ENCODE peak calls at places on chromosomes 6 and 20, in eight cellular contexts. One of them, this sample, is unnamed.

GRCh38 chr6:144285798-144286502 is 815 bp downstream of the UTRN start:
- DNase-seq in cardiac fibroblast: peak; percentile 49
- DNase-seq in GM19239: peak; percentile 29
- DNase-seq in activated T-helper 9 cell treated with anti-CD3 and anti-CD28 coated beads, Interleukin-2, amount 50 U/mL, for 16 hours: no peak
- DNase-seq in stimulated activated naive CD8-positive, alpha-beta T cell treated with anti-CD3 and anti-CD28 coated beads, Interleukin-15, Interleukin-2, amounts not matched to agents 100 U/mL and 50 U/mL, for 24 hours: peak; percentile 42
- DNase-seq in Panc1: no peak
- DNase-seq in transverse colon: peak; percentile 78
- DNase-seq in iPS-NIHi11: peak; percentile 52
- DNase-seq in this sample: no peak

GRCh38 chr6:127247114-127248096 is 19.3 kb upstream of the RNF146 start:
- DNase-seq in cardiac fibroblast: no peak
- DNase-seq in GM19239: no peak
- DNase-seq in activated T-helper 9 cell treated with anti-CD3 and anti-CD28 coated beads, Interleukin-2, amount 50 U/mL, for 16 hours: no peak
- DNase-seq in stimulated activated naive CD8-positive, alpha-beta T cell treated with anti-CD3 and anti-CD28 coated beads, Interleukin-15, Interleukin-2, amounts not matched to agents 100 U/mL and 50 U/mL, for 24 hours: no peak
- DNase-seq in Panc1: no peak
- DNase-seq in transverse colon: no peak
- DNase-seq in iPS-NIHi11: no peak
- DNase-seq in this sample: no peak

GRCh38 chr6:118776607-118777549 is 117.1 kb upstream of the ASF1A start:
- DNase-seq in cardiac fibroblast: peak; percentile 89
- DNase-seq in GM19239: peak; percentile 46
- DNase-seq in activated T-helper 9 cell treated with anti-CD3 and anti-CD28 coated beads, Interleukin-2, amount 50 U/mL, for 16 hours: peak; percentile 41
- DNase-seq in stimulated activated naive CD8-positive, alpha-beta T cell treated with anti-CD3 and anti-CD28 coated beads, Interleukin-15, Interleukin-2, amounts not matched to agents 100 U/mL and 50 U/mL, for 24 hours: peak; percentile 66
- DNase-seq in Panc1: peak; percentile 75
- DNase-seq in transverse colon: peak; percentile 59
- DNase-seq in iPS-NIHi11: peak; percentile 68
- DNase-seq in this sample: peak; percentile 77

GRCh38 chr6:125325586-125325985 is 23.8 kb upstream of the HDDC2 start:
- DNase-seq in cardiac fibroblast: no peak
- DNase-seq in GM19239: no peak
- DNase-seq in activated T-helper 9 cell treated with anti-CD3 and anti-CD28 coated beads, Interleukin-2, amount 50 U/mL, for 16 hours: no peak
- DNase-seq in stimulated activated naive CD8-positive, alpha-beta T cell treated with anti-CD3 and anti-CD28 coated beads, Interleukin-15, Interleukin-2, amounts not matched to agents 100 U/mL and 50 U/mL, for 24 hours: no peak
- DNase-seq in Panc1: no peak
- DNase-seq in transverse colon: no peak
- DNase-seq in iPS-NIHi11: no peak
- DNase-seq in this sample: no peak

GRCh38 chr20:11403711-11404110 is 514.0 kb upstream of the BTBD3 start:
- DNase-seq in cardiac fibroblast: peak; percentile 39
- DNase-seq in GM19239: no peak
- DNase-seq in activated T-helper 9 cell treated with anti-CD3 and anti-CD28 coated beads, Interleukin-2, amount 50 U/mL, for 16 hours: no peak
- DNase-seq in stimulated activated naive CD8-positive, alpha-beta T cell treated with anti-CD3 and anti-CD28 coated beads, Interleukin-15, Interleukin-2, amounts not matched to agents 100 U/mL and 50 U/mL, for 24 hours: no peak
- DNase-seq in Panc1: no peak
- DNase-seq in transverse colon: no peak
- DNase-seq in iPS-NIHi11: no peak
- DNase-seq in this sample: no peak

GRCh38 chr6:136696238-136696637 is 96.0 kb downstream of the MAP3K5 start:
- DNase-seq in cardiac fibroblast: peak; percentile 32
- DNase-seq in GM19239: no peak
- DNase-seq in activated T-helper 9 cell treated with anti-CD3 and anti-CD28 coated beads, Interleukin-2, amount 50 U/mL, for 16 hours: no peak
- DNase-seq in stimulated activated naive CD8-positive, alpha-beta T cell treated with anti-CD3 and anti-CD28 coated beads, Interleukin-15, Interleukin-2, amounts not matched to agents 100 U/mL and 50 U/mL, for 24 hours: no peak
- DNase-seq in Panc1: no peak
- DNase-seq in transverse colon: no peak
- DNase-seq in iPS-NIHi11: no peak
- DNase-seq in this sample: no peak

GRCh38 chr20:18506744-18507143 is 996 bp upstream of the SEC23B start:
- DNase-seq in cardiac fibroblast: no peak
- DNase-seq in GM19239: no peak
- DNase-seq in activated T-helper 9 cell treated with anti-CD3 and anti-CD28 coated beads, Interleukin-2, amount 50 U/mL, for 16 hours: no peak
- DNase-seq in stimulated activated naive CD8-positive, alpha-beta T cell treated with anti-CD3 and anti-CD28 coated beads, Interleukin-15, Interleukin-2, amounts not matched to agents 100 U/mL and 50 U/mL, for 24 hours: peak; percentile 6
- DNase-seq in Panc1: no peak
- DNase-seq in transverse colon: peak; percentile 10
- DNase-seq in iPS-NIHi11: no peak
- DNase-seq in this sample: no peak

GRCh38 chr6:32685603-32686002 is 19.1 kb upstream of the HLA-DQB1 start:
- DNase-seq in cardiac fibroblast: no peak
- DNase-seq in GM19239: peak; percentile 22
- DNase-seq in activated T-helper 9 cell treated with anti-CD3 and anti-CD28 coated beads, Interleukin-2, amount 50 U/mL, for 16 hours: no peak
- DNase-seq in stimulated activated naive CD8-positive, alpha-beta T cell treated with anti-CD3 and anti-CD28 coated beads, Interleukin-15, Interleukin-2, amounts not matched to agents 100 U/mL and 50 U/mL, for 24 hours: peak; percentile 15
- DNase-seq in Panc1: no peak
- DNase-seq in transverse colon: no peak
- DNase-seq in iPS-NIHi11: no peak
- DNase-seq in this sample: no peak

GRCh38 chr6:45454008-45454911 is 76.5 kb upstream of the SUPT3H start:
- DNase-seq in cardiac fibroblast: peak; percentile 52
- DNase-seq in GM19239: no peak
- DNase-seq in activated T-helper 9 cell treated with anti-CD3 and anti-CD28 coated beads, Interleukin-2, amount 50 U/mL, for 16 hours: no peak
- DNase-seq in stimulated activated naive CD8-positive, alpha-beta T cell treated with anti-CD3 and anti-CD28 coated beads, Interleukin-15, Interleukin-2, amounts not matched to agents 100 U/mL and 50 U/mL, for 24 hours: no peak
- DNase-seq in Panc1: peak; percentile 67
- DNase-seq in transverse colon: no peak
- DNase-seq in iPS-NIHi11: no peak
- DNase-seq in this sample: peak; percentile 78

GRCh38 chr20:16701296-16701695 is 28.5 kb upstream of the SNRPB2 start:
- DNase-seq in cardiac fibroblast: no peak
- DNase-seq in GM19239: no peak
- DNase-seq in activated T-helper 9 cell treated with anti-CD3 and anti-CD28 coated beads, Interleukin-2, amount 50 U/mL, for 16 hours: no peak
- DNase-seq in stimulated activated naive CD8-positive, alpha-beta T cell treated with anti-CD3 and anti-CD28 coated beads, Interleukin-15, Interleukin-2, amounts not matched to agents 100 U/mL and 50 U/mL, for 24 hours: peak; percentile 9
- DNase-seq in Panc1: peak; percentile 1
- DNase-seq in transverse colon: no peak
- DNase-seq in iPS-NIHi11: peak; percentile 36
- DNase-seq in this sample: no peak

GRCh38 chr6:118580585-118581419 is 32.7 kb downstream of the PLN start:
- DNase-seq in cardiac fibroblast: peak; percentile 95
- DNase-seq in GM19239: peak; percentile 9
- DNase-seq in activated T-helper 9 cell treated with anti-CD3 and anti-CD28 coated beads, Interleukin-2, amount 50 U/mL, for 16 hours: no peak
- DNase-seq in stimulated activated naive CD8-positive, alpha-beta T cell treated with anti-CD3 and anti-CD28 coated beads, Interleukin-15, Interleukin-2, amounts not matched to agents 100 U/mL and 50 U/mL, for 24 hours: no peak
- DNase-seq in Panc1: peak; percentile 17
- DNase-seq in transverse colon: no peak
- DNase-seq in iPS-NIHi11: peak; percentile 75
- DNase-seq in this sample: peak; percentile 67

GRCh38 chr6:118739976-118740771 is 88.8 kb upstream of the CEP85L start:
- DNase-seq in cardiac fibroblast: peak; percentile 44
- DNase-seq in GM19239: no peak
- DNase-seq in activated T-helper 9 cell treated with anti-CD3 and anti-CD28 coated beads, Interleukin-2, amount 50 U/mL, for 16 hours: no peak
- DNase-seq in stimulated activated naive CD8-positive, alpha-beta T cell treated with anti-CD3 and anti-CD28 coated beads, Interleukin-15, Interleukin-2, amounts not matched to agents 100 U/mL and 50 U/mL, for 24 hours: no peak
- DNase-seq in Panc1: no peak
- DNase-seq in transverse colon: no peak
- DNase-seq in iPS-NIHi11: no peak
- DNase-seq in this sample: peak; percentile 39

GRCh38 chr20:32163951-32164350 is 43.6 kb downstream of the PLAGL2 start:
- DNase-seq in cardiac fibroblast: no peak
- DNase-seq in GM19239: no peak
- DNase-seq in activated T-helper 9 cell treated with anti-CD3 and anti-CD28 coated beads, Interleukin-2, amount 50 U/mL, for 16 hours: no peak
- DNase-seq in stimulated activated naive CD8-positive, alpha-beta T cell treated with anti-CD3 and anti-CD28 coated beads, Interleukin-15, Interleukin-2, amounts not matched to agents 100 U/mL and 50 U/mL, for 24 hours: no peak
- DNase-seq in Panc1: no peak
- DNase-seq in transverse colon: no peak
- DNase-seq in iPS-NIHi11: no peak
- DNase-seq in this sample: no peak

GRCh38 chr20:46324960-46325703 is 16.8 kb upstream of the CDH22 start:
- DNase-seq in cardiac fibroblast: peak; percentile 54
- DNase-seq in GM19239: no peak
- DNase-seq in activated T-helper 9 cell treated with anti-CD3 and anti-CD28 coated beads, Interleukin-2, amount 50 U/mL, for 16 hours: no peak
- DNase-seq in stimulated activated naive CD8-positive, alpha-beta T cell treated with anti-CD3 and anti-CD28 coated beads, Interleukin-15, Interleukin-2, amounts not matched to agents 100 U/mL and 50 U/mL, for 24 hours: peak; percentile 12
- DNase-seq in Panc1: no peak
- DNase-seq in transverse colon: no peak
- DNase-seq in iPS-NIHi11: peak; percentile 55
- DNase-seq in this sample: no peak

GRCh38 chr20:42763015-42763414 is 426.7 kb downstream of the PTPRT start:
- DNase-seq in cardiac fibroblast: no peak
- DNase-seq in GM19239: no peak
- DNase-seq in activated T-helper 9 cell treated with anti-CD3 and anti-CD28 coated beads, Interleukin-2, amount 50 U/mL, for 16 hours: no peak
- DNase-seq in stimulated activated naive CD8-positive, alpha-beta T cell treated with anti-CD3 and anti-CD28 coated beads, Interleukin-15, Interleukin-2, amounts not matched to agents 100 U/mL and 50 U/mL, for 24 hours: no peak
- DNase-seq in Panc1: no peak
- DNase-seq in transverse colon: no peak
- DNase-seq in iPS-NIHi11: no peak
- DNase-seq in this sample: no peak

GRCh38 chr6:43903739-43904290 is 133.8 kb downstream of the VEGFA start:
- DNase-seq in cardiac fibroblast: no peak
- DNase-seq in GM19239: no peak
- DNase-seq in activated T-helper 9 cell treated with anti-CD3 and anti-CD28 coated beads, Interleukin-2, amount 50 U/mL, for 16 hours: no peak
- DNase-seq in stimulated activated naive CD8-positive, alpha-beta T cell treated with anti-CD3 and anti-CD28 coated beads, Interleukin-15, Interleukin-2, amounts not matched to agents 100 U/mL and 50 U/mL, for 24 hours: no peak
- DNase-seq in Panc1: no peak
- DNase-seq in transverse colon: no peak
- DNase-seq in iPS-NIHi11: no peak
- DNase-seq in this sample: no peak

GRCh38 chr6:137827977-137828815 is 38.9 kb upstream of the TNFAIP3 start:
- DNase-seq in cardiac fibroblast: no peak
- DNase-seq in GM19239: no peak
- DNase-seq in activated T-helper 9 cell treated with anti-CD3 and anti-CD28 coated beads, Interleukin-2, amount 50 U/mL, for 16 hours: no peak
- DNase-seq in stimulated activated naive CD8-positive, alpha-beta T cell treated with anti-CD3 and anti-CD28 coated beads, Interleukin-15, Interleukin-2, amounts not matched to agents 100 U/mL and 50 U/mL, for 24 hours: peak; percentile 66
- DNase-seq in Panc1: no peak
- DNase-seq in transverse colon: no peak
- DNase-seq in iPS-NIHi11: no peak
- DNase-seq in this sample: no peak

GRCh38 chr20:60792941-60793340 is 459.1 kb upstream of the CDH4 start:
- DNase-seq in cardiac fibroblast: no peak
- DNase-seq in GM19239: no peak
- DNase-seq in activated T-helper 9 cell treated with anti-CD3 and anti-CD28 coated beads, Interleukin-2, amount 50 U/mL, for 16 hours: no peak
- DNase-seq in stimulated activated naive CD8-positive, alpha-beta T cell treated with anti-CD3 and anti-CD28 coated beads, Interleukin-15, Interleukin-2, amounts not matched to agents 100 U/mL and 50 U/mL, for 24 hours: no peak
- DNase-seq in Panc1: no peak
- DNase-seq in transverse colon: no peak
- DNase-seq in iPS-NIHi11: no peak
- DNase-seq in this sample: no peak

GRCh38 chr20:45704969-45705637 is at the start of gene WFDC10B:
- DNase-seq in cardiac fibroblast: no peak
- DNase-seq in GM19239: no peak
- DNase-seq in activated T-helper 9 cell treated with anti-CD3 and anti-CD28 coated beads, Interleukin-2, amount 50 U/mL, for 16 hours: no peak
- DNase-seq in stimulated activated naive CD8-positive, alpha-beta T cell treated with anti-CD3 and anti-CD28 coated beads, Interleukin-15, Interleukin-2, amounts not matched to agents 100 U/mL and 50 U/mL, for 24 hours: no peak
- DNase-seq in Panc1: no peak
- DNase-seq in transverse colon: peak; percentile 25
- DNase-seq in iPS-NIHi11: no peak
- DNase-seq in this sample: no peak

GRCh38 chr20:12177657-12178293 is 260.1 kb downstream of the BTBD3 start:
- DNase-seq in cardiac fibroblast: peak; percentile 11
- DNase-seq in GM19239: no peak
- DNase-seq in activated T-helper 9 cell treated with anti-CD3 and anti-CD28 coated beads, Interleukin-2, amount 50 U/mL, for 16 hours: no peak
- DNase-seq in stimulated activated naive CD8-positive, alpha-beta T cell treated with anti-CD3 and anti-CD28 coated beads, Interleukin-15, Interleukin-2, amounts not matched to agents 100 U/mL and 50 U/mL, for 24 hours: no peak
- DNase-seq in Panc1: no peak
- DNase-seq in transverse colon: peak; percentile 79
- DNase-seq in iPS-NIHi11: no peak
- DNase-seq in this sample: no peak

GRCh38 chr6:97322811-97323210 is 39.8 kb upstream of the MMS22L start:
- DNase-seq in cardiac fibroblast: peak; percentile 25
- DNase-seq in GM19239: no peak
- DNase-seq in activated T-helper 9 cell treated with anti-CD3 and anti-CD28 coated beads, Interleukin-2, amount 50 U/mL, for 16 hours: no peak
- DNase-seq in stimulated activated naive CD8-positive, alpha-beta T cell treated with anti-CD3 and anti-CD28 coated beads, Interleukin-15, Interleukin-2, amounts not matched to agents 100 U/mL and 50 U/mL, for 24 hours: no peak
- DNase-seq in Panc1: no peak
- DNase-seq in transverse colon: no peak
- DNase-seq in iPS-NIHi11: no peak
- DNase-seq in this sample: no peak

GRCh38 chr20:38119446-38119845 is 45.6 kb downstream of the TGM2 start:
- DNase-seq in cardiac fibroblast: no peak
- DNase-seq in GM19239: no peak
- DNase-seq in activated T-helper 9 cell treated with anti-CD3 and anti-CD28 coated beads, Interleukin-2, amount 50 U/mL, for 16 hours: no peak
- DNase-seq in stimulated activated naive CD8-positive, alpha-beta T cell treated with anti-CD3 and anti-CD28 coated beads, Interleukin-15, Interleukin-2, amounts not matched to agents 100 U/mL and 50 U/mL, for 24 hours: no peak
- DNase-seq in Panc1: no peak
- DNase-seq in transverse colon: no peak
- DNase-seq in iPS-NIHi11: no peak
- DNase-seq in this sample: no peak

GRCh38 chr6:6646859-6647258 is 58.3 kb downstream of the LY86 start:
- DNase-seq in cardiac fibroblast: no peak
- DNase-seq in GM19239: no peak
- DNase-seq in activated T-helper 9 cell treated with anti-CD3 and anti-CD28 coated beads, Interleukin-2, amount 50 U/mL, for 16 hours: no peak
- DNase-seq in stimulated activated naive CD8-positive, alpha-beta T cell treated with anti-CD3 and anti-CD28 coated beads, Interleukin-15, Interleukin-2, amounts not matched to agents 100 U/mL and 50 U/mL, for 24 hours: no peak
- DNase-seq in Panc1: no peak
- DNase-seq in transverse colon: no peak
- DNase-seq in iPS-NIHi11: no peak
- DNase-seq in this sample: no peak

GRCh38 chr20:51327251-51327841 is 215.2 kb downstream of the NFATC2 start:
- DNase-seq in cardiac fibroblast: peak; percentile 96
- DNase-seq in GM19239: no peak
- DNase-seq in activated T-helper 9 cell treated with anti-CD3 and anti-CD28 coated beads, Interleukin-2, amount 50 U/mL, for 16 hours: no peak
- DNase-seq in stimulated activated naive CD8-positive, alpha-beta T cell treated with anti-CD3 and anti-CD28 coated beads, Interleukin-15, Interleukin-2, amounts not matched to agents 100 U/mL and 50 U/mL, for 24 hours: no peak
- DNase-seq in Panc1: no peak
- DNase-seq in transverse colon: no peak
- DNase-seq in iPS-NIHi11: no peak
- DNase-seq in this sample: no peak

GRCh38 chr6:30013296-30013922 is 47.7 kb upstream of the POLR1H start:
- DNase-seq in cardiac fibroblast: peak; percentile 12
- DNase-seq in GM19239: no peak
- DNase-seq in activated T-helper 9 cell treated with anti-CD3 and anti-CD28 coated beads, Interleukin-2, amount 50 U/mL, for 16 hours: no peak
- DNase-seq in stimulated activated naive CD8-positive, alpha-beta T cell treated with anti-CD3 and anti-CD28 coated beads, Interleukin-15, Interleukin-2, amounts not matched to agents 100 U/mL and 50 U/mL, for 24 hours: no peak
- DNase-seq in Panc1: no peak
- DNase-seq in transverse colon: no peak
- DNase-seq in iPS-NIHi11: peak; percentile 66
- DNase-seq in this sample: no peak

GRCh38 chr6:83815631-83816030 is 37.5 kb upstream of the RIPPLY2 start:
- DNase-seq in cardiac fibroblast: peak; percentile 19
- DNase-seq in GM19239: no peak
- DNase-seq in activated T-helper 9 cell treated with anti-CD3 and anti-CD28 coated beads, Interleukin-2, amount 50 U/mL, for 16 hours: no peak
- DNase-seq in stimulated activated naive CD8-positive, alpha-beta T cell treated with anti-CD3 and anti-CD28 coated beads, Interleukin-15, Interleukin-2, amounts not matched to agents 100 U/mL and 50 U/mL, for 24 hours: no peak
- DNase-seq in Panc1: no peak
- DNase-seq in transverse colon: no peak
- DNase-seq in iPS-NIHi11: no peak
- DNase-seq in this sample: peak; percentile 14

GRCh38 chr20:48421547-48421946 is 406.3 kb downstream of the PREX1 start:
- DNase-seq in cardiac fibroblast: no peak
- DNase-seq in GM19239: no peak
- DNase-seq in activated T-helper 9 cell treated with anti-CD3 and anti-CD28 coated beads, Interleukin-2, amount 50 U/mL, for 16 hours: no peak
- DNase-seq in stimulated activated naive CD8-positive, alpha-beta T cell treated with anti-CD3 and anti-CD28 coated beads, Interleukin-15, Interleukin-2, amounts not matched to agents 100 U/mL and 50 U/mL, for 24 hours: no peak
- DNase-seq in Panc1: no peak
- DNase-seq in transverse colon: no peak
- DNase-seq in iPS-NIHi11: no peak
- DNase-seq in this sample: no peak

GRCh38 chr6:37663016-37663810 is 34.5 kb downstream of the MDGA1 start:
- DNase-seq in cardiac fibroblast: peak; percentile 25
- DNase-seq in GM19239: no peak
- DNase-seq in activated T-helper 9 cell treated with anti-CD3 and anti-CD28 coated beads, Interleukin-2, amount 50 U/mL, for 16 hours: no peak
- DNase-seq in stimulated activated naive CD8-positive, alpha-beta T cell treated with anti-CD3 and anti-CD28 coated beads, Interleukin-15, Interleukin-2, amounts not matched to agents 100 U/mL and 50 U/mL, for 24 hours: no peak
- DNase-seq in Panc1: no peak
- DNase-seq in transverse colon: no peak
- DNase-seq in iPS-NIHi11: no peak
- DNase-seq in this sample: no peak

GRCh38 chr6:112841553-112842337 is 494.6 kb downstream of the RFPL4B start:
- DNase-seq in cardiac fibroblast: no peak
- DNase-seq in GM19239: no peak
- DNase-seq in activated T-helper 9 cell treated with anti-CD3 and anti-CD28 coated beads, Interleukin-2, amount 50 U/mL, for 16 hours: no peak
- DNase-seq in stimulated activated naive CD8-positive, alpha-beta T cell treated with anti-CD3 and anti-CD28 coated beads, Interleukin-15, Interleukin-2, amounts not matched to agents 100 U/mL and 50 U/mL, for 24 hours: no peak
- DNase-seq in Panc1: no peak
- DNase-seq in transverse colon: no peak
- DNase-seq in iPS-NIHi11: no peak
- DNase-seq in this sample: no peak

GRCh38 chr20:44863661-44864060 is 21.8 kb upstream of the YWHAB start:
- DNase-seq in cardiac fibroblast: no peak
- DNase-seq in GM19239: no peak
- DNase-seq in activated T-helper 9 cell treated with anti-CD3 and anti-CD28 coated beads, Interleukin-2, amount 50 U/mL, for 16 hours: no peak
- DNase-seq in stimulated activated naive CD8-positive, alpha-beta T cell treated with anti-CD3 and anti-CD28 coated beads, Interleukin-15, Interleukin-2, amounts not matched to agents 100 U/mL and 50 U/mL, for 24 hours: no peak
- DNase-seq in Panc1: no peak
- DNase-seq in transverse colon: no peak
- DNase-seq in iPS-NIHi11: no peak
- DNase-seq in this sample: no peak

GRCh38 chr6:161744211-161745067 is 470.6 kb upstream of the AGPAT4 start:
- DNase-seq in cardiac fibroblast: peak; percentile 64
- DNase-seq in GM19239: no peak
- DNase-seq in activated T-helper 9 cell treated with anti-CD3 and anti-CD28 coated beads, Interleukin-2, amount 50 U/mL, for 16 hours: no peak
- DNase-seq in stimulated activated naive CD8-positive, alpha-beta T cell treated with anti-CD3 and anti-CD28 coated beads, Interleukin-15, Interleukin-2, amounts not matched to agents 100 U/mL and 50 U/mL, for 24 hours: no peak
- DNase-seq in Panc1: no peak
- DNase-seq in transverse colon: no peak
- DNase-seq in iPS-NIHi11: no peak
- DNase-seq in this sample: no peak

GRCh38 chr6:165135889-165136288 is 173.5 kb downstream of the C6orf118 start:
- DNase-seq in cardiac fibroblast: no peak
- DNase-seq in GM19239: no peak
- DNase-seq in activated T-helper 9 cell treated with anti-CD3 and anti-CD28 coated beads, Interleukin-2, amount 50 U/mL, for 16 hours: no peak
- DNase-seq in stimulated activated naive CD8-positive, alpha-beta T cell treated with anti-CD3 and anti-CD28 coated beads, Interleukin-15, Interleukin-2, amounts not matched to agents 100 U/mL and 50 U/mL, for 24 hours: no peak
- DNase-seq in Panc1: no peak
- DNase-seq in transverse colon: no peak
- DNase-seq in iPS-NIHi11: no peak
- DNase-seq in this sample: no peak

GRCh38 chr20:59741073-59741472 is 136.7 kb downstream of the PHACTR3 start:
- DNase-seq in cardiac fibroblast: no peak
- DNase-seq in GM19239: no peak
- DNase-seq in activated T-helper 9 cell treated with anti-CD3 and anti-CD28 coated beads, Interleukin-2, amount 50 U/mL, for 16 hours: no peak
- DNase-seq in stimulated activated naive CD8-positive, alpha-beta T cell treated with anti-CD3 and anti-CD28 coated beads, Interleukin-15, Interleukin-2, amounts not matched to agents 100 U/mL and 50 U/mL, for 24 hours: no peak
- DNase-seq in Panc1: no peak
- DNase-seq in transverse colon: no peak
- DNase-seq in iPS-NIHi11: no peak
- DNase-seq in this sample: no peak

GRCh38 chr20:62043131-62043914 is 22.4 kb downstream of the TAF4 start:
- DNase-seq in cardiac fibroblast: peak; percentile 63
- DNase-seq in GM19239: no peak
- DNase-seq in activated T-helper 9 cell treated with anti-CD3 and anti-CD28 coated beads, Interleukin-2, amount 50 U/mL, for 16 hours: no peak
- DNase-seq in stimulated activated naive CD8-positive, alpha-beta T cell treated with anti-CD3 and anti-CD28 coated beads, Interleukin-15, Interleukin-2, amounts not matched to agents 100 U/mL and 50 U/mL, for 24 hours: no peak
- DNase-seq in Panc1: no peak
- DNase-seq in transverse colon: no peak
- DNase-seq in iPS-NIHi11: no peak
- DNase-seq in this sample: no peak

This sample was measured in HFF-Myc.